ENCODE peak calls at places on chromosomes 6 and 20, in four cellular contexts. One of them, this sample, is unnamed.

GRCh38 chr6:33205172-33206026 is 944 bp downstream of the HSD17B8 start:
- DNase-seq in LoVo: peak; percentile 44
- DNase-seq in effector CD4-positive, alpha-beta T cell: no peak
- DNase-seq in neural progenitor cell: peak; percentile 29
- DNase-seq in this sample: peak; percentile 71

GRCh38 chr6:45813943-45814342 is 201.7 kb downstream of the CLIC5 start:
- DNase-seq in LoVo: no peak
- DNase-seq in neural progenitor cell: no peak
- DNase-seq in effector CD4-positive, alpha-beta T cell: no peak
- DNase-seq in this sample: no peak

GRCh38 chr6:26031595-26032386 is 55.4 kb upstream of the HFE start:
- DNase-seq in effector CD4-positive, alpha-beta T cell: peak; percentile 86
- DNase-seq in neural progenitor cell: peak; percentile 97
- DNase-seq in LoVo: peak; percentile 95
- DNase-seq in this sample: peak; percentile 87

GRCh38 chr6:166313255-166314070 is 5.3 kb upstream of the PRR18 start:
- DNase-seq in effector CD4-positive, alpha-beta T cell: no peak
- DNase-seq in neural progenitor cell: peak; percentile 80
- DNase-seq in LoVo: no peak
- DNase-seq in this sample: peak; percentile 64

GRCh38 chr6:38417521-38417920 is 222.2 kb downstream of the BTBD9 start:
- DNase-seq in neural progenitor cell: no peak
- DNase-seq in effector CD4-positive, alpha-beta T cell: no peak
- DNase-seq in LoVo: no peak
- DNase-seq in this sample: no peak

GRCh38 chr20:24936526-24937407 is 12.3 kb upstream of the CST7 start:
- DNase-seq in neural progenitor cell: no peak
- DNase-seq in effector CD4-positive, alpha-beta T cell: no peak
- DNase-seq in LoVo: no peak
- DNase-seq in this sample: no peak

GRCh38 chr6:140253096-140253495 is 878.6 kb upstream of the CITED2 start:
- DNase-seq in LoVo: no peak
- DNase-seq in neural progenitor cell: no peak
- DNase-seq in effector CD4-positive, alpha-beta T cell: no peak
- DNase-seq in this sample: no peak

GRCh38 chr6:37524025-37524647 is 24.4 kb upstream of the CCDC167 start:
- DNase-seq in effector CD4-positive, alpha-beta T cell: no peak
- DNase-seq in LoVo: no peak
- DNase-seq in neural progenitor cell: no peak
- DNase-seq in this sample: no peak

GRCh38 chr6:163986313-163986712 is 571.8 kb downstream of the QKI start:
- DNase-seq in neural progenitor cell: no peak
- DNase-seq in effector CD4-positive, alpha-beta T cell: no peak
- DNase-seq in LoVo: no peak
- DNase-seq in this sample: no peak

GRCh38 chr6:35089216-35089934 is 51.8 kb downstream of the TCP11 start:
- DNase-seq in neural progenitor cell: no peak
- DNase-seq in LoVo: no peak
- DNase-seq in effector CD4-positive, alpha-beta T cell: no peak
- DNase-seq in this sample: no peak

GRCh38 chr20:32201977-32202363 is 5.6 kb downstream of the PLAGL2 start:
- DNase-seq in neural progenitor cell: no peak
- DNase-seq in LoVo: no peak
- DNase-seq in effector CD4-positive, alpha-beta T cell: no peak
- DNase-seq in this sample: no peak

GRCh38 chr20:59723607-59724456 is 119.5 kb downstream of the PHACTR3 start:
- DNase-seq in effector CD4-positive, alpha-beta T cell: no peak
- DNase-seq in LoVo: no peak
- DNase-seq in neural progenitor cell: no peak
- DNase-seq in this sample: no peak

GRCh38 chr6:134020071-134020470 is 32.4 kb downstream of the SLC2A12 start:
- DNase-seq in neural progenitor cell: no peak
- DNase-seq in effector CD4-positive, alpha-beta T cell: no peak
- DNase-seq in LoVo: no peak
- DNase-seq in this sample: no peak

GRCh38 chr6:29016559-29017427 is 11.7 kb upstream of the ZNF311 start:
- DNase-seq in neural progenitor cell: peak; percentile 87
- DNase-seq in LoVo: peak; percentile 79
- DNase-seq in effector CD4-positive, alpha-beta T cell: peak; percentile 81
- DNase-seq in this sample: peak; percentile 84

GRCh38 chr20:10536531-10536930 is 101.4 kb downstream of the SLX4IP start:
- DNase-seq in neural progenitor cell: peak; percentile 27
- DNase-seq in LoVo: peak; percentile 37
- DNase-seq in effector CD4-positive, alpha-beta T cell: no peak
- DNase-seq in this sample: peak; percentile 14

GRCh38 chr20:14445310-14445709 is 107.9 kb upstream of the FLRT3 start:
- DNase-seq in neural progenitor cell: no peak
- DNase-seq in effector CD4-positive, alpha-beta T cell: no peak
- DNase-seq in LoVo: no peak
- DNase-seq in this sample: no peak

GRCh38 chr6:128327890-128328289 is 192.5 kb downstream of the PTPRK start:
- DNase-seq in LoVo: peak; percentile 24
- DNase-seq in effector CD4-positive, alpha-beta T cell: peak; percentile 4
- DNase-seq in neural progenitor cell: peak; percentile 52
- DNase-seq in this sample: peak; percentile 2